ENCODE peak calls at places on chromosome 11, in nine cellular contexts. W is EL; M is NK-92 treated with Interleukin-12 subunit alpha and Interleukin-12 subunit beta, amount 100 ng/mL, for 24 hours; K is activated naive CD4-positive, alpha-beta T cell; L is T-cell; C is HT1080; N is endothelial cell; H is heart right ventricle; U is spleen. D is an unnamed sample.

GRCh38 chr11:102279641-102280170 is 37.6 kb upstream of the BIRC3 start:
- DNase-seq in W (peak), M (no peak), K (no peak), L (no peak), C (no peak), N (no peak), H (no peak), U (no peak), D (no peak)

GRCh38 chr11:67204837-67205236 is 61.4 kb upstream of the GRK2 start:
- DNase-seq in W (no peak), M (no peak), K (no peak), L (no peak), C (no peak), N (no peak), H (no peak), U (no peak), D (no peak)

GRCh38 chr11:57604289-57605010 is 7.0 kb downstream of the SERPING1 start:
- DNase-seq in W (no peak), M (no peak), K (no peak), L (no peak), C (no peak), N (peak), H (no peak), U (peak), D (no peak)

GRCh38 chr11:65498977-65499712 is at the start of gene MALAT1:
- DNase-seq in W (peak), M (peak), K (peak), L (peak), C (peak), N (peak), H (peak), U (peak), D (peak)

GRCh38 chr11:12280838-12281565 is 96.4 kb upstream of the PARVA start:
- DNase-seq in W (no peak), M (no peak), K (no peak), L (no peak), C (no peak), N (no peak), H (no peak), U (no peak), D (no peak)

GRCh38 chr11:37946155-37946766 is 1348.2 kb upstream of the RAG2 start:
- DNase-seq in W (peak), M (no peak), K (no peak), L (no peak), C (peak), N (peak), H (no peak), U (no peak), D (no peak)

GRCh38 chr11:1935156-1936071 is 11.7 kb upstream of the MRPL23 start:
- DNase-seq in W (no peak), M (no peak), K (no peak), L (no peak), C (no peak), N (no peak), H (peak), U (peak), D (no peak)

GRCh38 chr11:19789840-19790710 is 77.4 kb downstream of the NAV2 start:
- DNase-seq in W (peak), M (no peak), K (no peak), L (no peak), C (no peak), N (no peak), H (no peak), U (no peak), D (no peak)

GRCh38 chr11:61754534-61755482 is 2.4 kb downstream of the MYRF start:
- DNase-seq in W (no peak), M (no peak), K (no peak), L (no peak), C (no peak), N (no peak), H (no peak), U (no peak), D (no peak)

GRCh38 chr11:1207451-1208360 is 15.2 kb upstream of the MUC5B start:
- DNase-seq in W (no peak), M (no peak), K (no peak), L (no peak), C (no peak), N (no peak), H (peak), U (peak), D (no peak)

GRCh38 chr11:72786305-72787261 is 7.3 kb downstream of the STARD10 start:
- DNase-seq in W (no peak), M (no peak), K (no peak), L (no peak), C (no peak), N (no peak), H (no peak), U (no peak), D (no peak)

GRCh38 chr11:47987781-47988180 is 7.4 kb downstream of the PTPRJ start:
- DNase-seq in W (no peak), M (no peak), K (no peak), L (no peak), C (no peak), N (no peak), H (no peak), U (no peak), D (no peak)

GRCh38 chr11:11261629-11262028 is 91.4 kb downstream of the CSNK2A3 start:
- DNase-seq in W (no peak), M (no peak), K (no peak), L (no peak), C (no peak), N (no peak), H (no peak), U (no peak), D (no peak)

GRCh38 chr11:77206264-77207018 is 78.4 kb downstream of the MYO7A start:
- DNase-seq in W (no peak), M (no peak), K (no peak), L (no peak), C (no peak), N (peak), H (no peak), U (no peak), D (no peak)

GRCh38 chr11:78338138-78338537 is 79.5 kb downstream of the GAB2 start:
- DNase-seq in W (no peak), M (no peak), K (no peak), L (no peak), C (no peak), N (no peak), H (no peak), U (no peak), D (no peak)

GRCh38 chr11:65792456-65792855 is 5.6 kb downstream of the OVOL1 start:
- DNase-seq in W (no peak), M (no peak), K (no peak), L (no peak), C (no peak), N (no peak), H (no peak), U (no peak), D (no peak)

GRCh38 chr11:96219981-96220623 is 122.9 kb downstream of the MAML2 start:
- DNase-seq in W (peak), M (no peak), K (no peak), L (no peak), C (peak), N (no peak), H (no peak), U (no peak), D (no peak)

GRCh38 chr11:116890607-116891006 is 53.2 kb upstream of the APOA1 start:
- DNase-seq in W (no peak), M (no peak), K (no peak), L (no peak), C (no peak), N (no peak), H (no peak), U (no peak), D (no peak)

GRCh38 chr11:125923012-125923579 is 18.8 kb downstream of the DDX25 start:
- DNase-seq in W (peak), M (peak), K (no peak), L (peak), C (peak), N (peak), H (peak), U (no peak), D (peak)

GRCh38 chr11:119295178-119295577 is 21.8 kb downstream of the MCAM start:
- DNase-seq in W (no peak), M (no peak), K (no peak), L (no peak), C (peak), N (no peak), H (no peak), U (no peak), D (no peak)

GRCh38 chr11:66327171-66328035 is 8.8 kb downstream of the RIN1 start:
- DNase-seq in W (peak), M (no peak), K (no peak), L (no peak), C (peak), N (no peak), H (no peak), U (no peak), D (no peak)

GRCh38 chr11:66479741-66480115 is 506 bp upstream of the DPP3 start:
- DNase-seq in W (no peak), M (no peak), K (no peak), L (no peak), C (peak), N (no peak), H (no peak), U (no peak), D (no peak)

GRCh38 chr11:79019277-79019676 is 421.6 kb downstream of the TENM4 start:
- DNase-seq in W (no peak), M (no peak), K (no peak), L (no peak), C (no peak), N (no peak), H (no peak), U (no peak), D (no peak)

GRCh38 chr11:70158201-70158600 is 44.9 kb upstream of the FADD start:
- DNase-seq in W (no peak), M (no peak), K (no peak), L (no peak), C (no peak), N (peak), H (no peak), U (no peak), D (no peak)

GRCh38 chr11:2088746-2089535 is 50.2 kb downstream of the IGF2 start:
- DNase-seq in W (no peak), M (no peak), K (no peak), L (no peak), C (no peak), N (no peak), H (no peak), U (no peak), D (no peak)

GRCh38 chr11:74726547-74727182 is 4.6 kb downstream of the CHRDL2 start:
- DNase-seq in W (peak), M (peak), K (peak), L (peak), C (peak), N (peak), H (peak), U (peak), D (peak)

GRCh38 chr11:45906096-45906682 is 882 bp downstream of the FREY1 start:
- DNase-seq in W (no peak), M (no peak), K (no peak), L (no peak), C (no peak), N (no peak), H (no peak), U (no peak), D (no peak)

GRCh38 chr11:126712017-126712625 is 288.4 kb downstream of the KIRREL3 start:
- DNase-seq in W (no peak), M (no peak), K (no peak), L (no peak), C (no peak), N (no peak), H (no peak), U (no peak), D (no peak)

GRCh38 chr11:76773921-76774361 is 9.2 kb upstream of the TSKU start:
- DNase-seq in W (no peak), M (no peak), K (no peak), L (no peak), C (no peak), N (no peak), H (peak), U (peak), D (no peak)

GRCh38 chr11:103031834-103032233 is 60.1 kb downstream of the DCUN1D5 start:
- DNase-seq in W (peak), M (no peak), K (no peak), L (no peak), C (no peak), N (no peak), H (no peak), U (no peak), D (no peak)

GRCh38 chr11:110081462-110082233 is 11.5 kb upstream of the ZC3H12C start:
- DNase-seq in W (no peak), M (no peak), K (no peak), L (no peak), C (no peak), N (no peak), H (no peak), U (no peak), D (no peak)

GRCh38 chr11:37712246-37712645 is 1114.2 kb upstream of the RAG2 start:
- DNase-seq in W (peak), M (no peak), K (no peak), L (no peak), C (peak), N (no peak), H (no peak), U (no peak), D (no peak)

GRCh38 chr11:3049430-3050243 is 7.6 kb downstream of the CARS1 start:
- DNase-seq in W (peak), M (no peak), K (no peak), L (peak), C (peak), N (no peak), H (peak), U (peak), D (peak)

GRCh38 chr11:69603978-69604524 is 36.9 kb upstream of the CCND1 start:
- DNase-seq in W (no peak), M (no peak), K (no peak), L (no peak), C (no peak), N (no peak), H (no peak), U (no peak), D (no peak)